ENCODE peak calls at places on chromosome 18, in six cellular contexts. N, A, Q, U, K and S are unnamed samples.

GRCh38 chr18:51321696-51322095 is 124.2 kb upstream of the MEX3C start:
- DNase-seq in N (no peak), A (no peak), Q (no peak), U (no peak), K (no peak), S (no peak)

GRCh38 chr18:59423251-59423650 is 64.2 kb upstream of the LMAN1 start:
- DNase-seq in N (no peak), A (no peak), Q (no peak), U (no peak), K (no peak), S (no peak)

GRCh38 chr18:40821596-40822243 is 1133.3 kb upstream of the PIK3C3 start:
- DNase-seq in N (no peak), A (no peak), Q (no peak), U (no peak), K (no peak), S (no peak)

GRCh38 chr18:59063300-59063895 is 76.3 kb upstream of the SEC11C start:
- DNase-seq in N (no peak), A (no peak), Q (no peak), U (no peak), K (no peak), S (no peak)

GRCh38 chr18:61998957-61999356 is 106.2 kb upstream of the RNF152 start:
- DNase-seq in N (no peak), A (peak; percentile 69), Q (no peak), U (no peak), K (no peak), S (no peak)

GRCh38 chr18:6414118-6414722 is 491 bp downstream of the L3MBTL4 start:
- DNase-seq in N (peak; percentile 42), A (no peak), Q (peak; percentile 67), U (peak; percentile 83), K (peak; percentile 18), S (no peak)

GRCh38 chr18:70072678-70073077 is 125.0 kb upstream of the CD226 start:
- DNase-seq in N (no peak), A (peak; percentile 11), Q (no peak), U (no peak), K (no peak), S (no peak)

GRCh38 chr18:80009661-80010550 is 21.5 kb upstream of the TXNL4A start:
- DNase-seq in N (no peak), A (peak; percentile 85), Q (peak; percentile 84), U (peak; percentile 62), K (no peak), S (no peak)

GRCh38 chr18:24111936-24112335 is 26.9 kb upstream of the CABYR start:
- DNase-seq in N (no peak), A (no peak), Q (no peak), U (no peak), K (no peak), S (no peak)
- TF ChIP-seq CTCF in N (no peak), A (no peak), Q (no peak), U (no peak), K (no peak), S (no peak)

GRCh38 chr18:47283476-47283875 is 32.0 kb upstream of the SKOR2 start:
- DNase-seq in N (no peak), A (no peak), Q (no peak), U (no peak), K (no peak), S (no peak)
- TF ChIP-seq CTCF in N (peak; percentile 13), A (peak; percentile 63), Q (no peak), U (peak; percentile 22), K (peak; percentile 65), S (peak; percentile 73)

GRCh38 chr18:38367473-38367872 is 801.9 kb upstream of the CELF4 start:
- DNase-seq in N (no peak), A (no peak), Q (no peak), U (no peak), K (no peak), S (no peak)
- TF ChIP-seq CTCF in N (peak; percentile 39), A (no peak), Q (no peak), U (no peak), K (peak; percentile 50), S (peak; percentile 31)

GRCh38 chr18:2536493-2536892 is 34.8 kb downstream of the METTL4 start:
- DNase-seq in N (no peak), A (no peak), Q (no peak), U (no peak), K (no peak), S (no peak)

GRCh38 chr18:2535419-2535910 is 35.8 kb downstream of the METTL4 start:
- DNase-seq in N (no peak), A (no peak), Q (no peak), U (no peak), K (no peak), S (no peak)

GRCh38 chr18:2534906-2535305 is 36.4 kb downstream of the METTL4 start:
- DNase-seq in N (no peak), A (no peak), Q (no peak), U (no peak), K (no peak), S (no peak)

GRCh38 chr18:2537281-2537680 is 34.0 kb downstream of the METTL4 start:
- DNase-seq in N (no peak), A (no peak), Q (no peak), U (no peak), K (no peak), S (no peak)

GRCh38 chr18:2536063-2536462 is 35.2 kb downstream of the METTL4 start:
- DNase-seq in N (no peak), A (no peak), Q (no peak), U (no peak), K (no peak), S (no peak)
- TF ChIP-seq CTCF in N (no peak), A (no peak), Q (no peak), U (no peak), K (no peak), S (no peak)